ENCODE peak calls at places on chromosomes 12 and 14, in nine cellular contexts. P, Y, O, J, I, R, U, S and Z are unnamed samples. For H3K4me1, the result is how much of the 10 kb centered on the place peaks cover.

GRCh38 chr12:57241556-57242310 is 9.3 kb downstream of the STAC3 start:
- DNase-seq in U (no peak), R (no peak), P (no peak), I (peak), Y (no peak), J (peak), S (no peak), O (no peak), Z (peak)

GRCh38 chr14:31965735-31966598 is 111.1 kb upstream of the ARHGAP5 start:
- DNase-seq in O (no peak), S (no peak), R (no peak), U (no peak), P (no peak), I (no peak), Y (no peak), J (no peak), Z (no peak)

GRCh38 chr14:40119765-40120164 is 687.5 kb upstream of the FBXO33 start:
- DNase-seq in R (no peak), J (no peak), O (no peak), Y (no peak), U (no peak), I (no peak), S (no peak), P (no peak), Z (no peak)

GRCh38 chr12:11863478-11863906 is 207.2 kb upstream of the BCL2L14 start:
- DNase-seq in U (no peak), J (no peak), S (no peak), I (no peak), Y (no peak), R (no peak), O (peak), P (no peak), Z (peak)

GRCh38 chr12:97716356-97716755 is 253.8 kb downstream of the RMST start:
- DNase-seq in O (no peak), U (no peak), J (peak), I (peak), P (no peak), S (peak), R (no peak), Y (no peak), Z (no peak)

GRCh38 chr12:42039146-42039545 is 105.5 kb downstream of the GXYLT1 start:
- DNase-seq in O (peak), I (peak), R (no peak), Y (no peak), J (no peak), P (no peak), U (no peak), S (no peak), Z (no peak)

GRCh38 chr14:57657487-57657886 is 163.8 kb upstream of the CCDC198 start:
- DNase-seq in U (no peak), J (no peak), P (no peak), O (no peak), I (no peak), S (no peak), Y (no peak), R (no peak), Z (no peak)

GRCh38 chr12:119375619-119376018 is 41.1 kb downstream of the CCDC60 start:
- DNase-seq in U (no peak), O (no peak), R (no peak), J (no peak), P (no peak), I (no peak), Y (no peak), S (no peak), Z (peak)

GRCh38 chr12:58703911-58704310 is 216.4 kb downstream of the LRIG3 start:
- DNase-seq in U (no peak), R (no peak), I (no peak), J (no peak), S (no peak), O (no peak), P (no peak), Y (no peak), Z (no peak)

GRCh38 chr14:78725086-78725485 is 554.9 kb downstream of the NRXN3 start:
- DNase-seq in I (peak), S (no peak), Y (no peak), U (no peak), O (no peak), R (no peak), P (no peak), J (no peak), Z (no peak)

GRCh38 chr12:87140257-87140656 is 884.1 kb upstream of the MGAT4C start:
- DNase-seq in R (no peak), S (no peak), J (no peak), I (no peak), P (no peak), Y (no peak), O (no peak), U (no peak), Z (no peak)

GRCh38 chr12:109736552-109737108 is 23.0 kb downstream of the FAM222A start:
- DNase-seq in J (peak), S (peak), U (no peak), I (peak), P (no peak), O (peak), R (no peak), Y (no peak), Z (peak)

GRCh38 chr12:2348477-2348852 is 295.7 kb downstream of the CACNA1C start:
- DNase-seq in I (no peak), P (no peak), J (no peak), U (no peak), R (no peak), Y (no peak), O (no peak), S (no peak), Z (no peak)

GRCh38 chr12:124664395-124665111 is 97.1 kb upstream of the NCOR2 start:
- DNase-seq in J (no peak), R (no peak), P (no peak), S (no peak), U (no peak), O (no peak), I (no peak), Y (no peak), Z (no peak)

GRCh38 chr14:73462815-73463214 is 4.5 kb upstream of the NUMB start:
- DNase-seq in P (no peak), S (no peak), I (no peak), O (peak), R (no peak), Y (no peak), J (no peak), U (no peak), Z (no peak)

GRCh38 chr14:73458219-73458976 is at the start of gene NUMB:
- DNase-seq in P (peak), I (peak), O (peak), U (peak), S (peak), R (peak), J (peak), Y (peak), Z (peak)

GRCh38 chr14:73461478-73462077 is 3.2 kb upstream of the NUMB start:
- DNase-seq in O (peak), I (no peak), U (no peak), S (no peak), R (no peak), P (no peak), Y (no peak), J (no peak), Z (no peak)

GRCh38 chr14:73462078-73462715 is 3.9 kb upstream of the NUMB start:
- DNase-seq in S (peak), I (no peak), J (no peak), O (peak), U (peak), Y (peak), R (no peak), P (peak), Z (peak)

DNA sequence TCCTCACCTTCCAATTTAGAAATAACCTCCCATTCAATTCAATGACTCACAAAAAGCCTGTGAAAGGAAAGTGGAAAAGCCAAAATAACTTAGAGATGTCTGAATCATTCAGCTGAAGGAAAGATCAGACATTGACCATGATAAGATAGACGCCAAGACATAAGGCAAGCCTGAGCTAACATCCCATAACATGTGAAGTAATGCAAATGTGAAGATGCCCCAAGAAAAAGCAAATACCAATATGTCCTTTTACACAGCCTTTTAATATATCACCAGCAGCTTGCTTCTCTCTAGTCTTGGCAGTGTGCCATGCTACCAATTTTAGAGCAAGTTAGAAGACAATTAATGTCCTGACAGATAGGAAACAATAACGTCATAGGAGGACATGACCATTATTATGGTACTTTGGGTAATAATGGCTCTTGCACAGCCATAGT is 2.4 kb upstream of the NUMB start:
- DNase-seq in J (peak), P (no peak), Y (no peak), I (no peak), O (peak), R (no peak), S (no peak), U (no peak), Z (no peak)
- H3K27ac ChIP-seq in J (no peak), P (no peak), Y (peak), I (no peak), O (peak), R (no peak), S (no peak), U (no peak), Z (no peak)

GRCh38 chr14:67411375-67411774 is 590 bp downstream of the PLEK2 start:
- DNase-seq in P (no peak), U (no peak), I (no peak), Y (no peak), R (no peak), S (no peak), O (no peak), J (no peak), Z (no peak)
- H3K4me3 ChIP-seq in P (peak), U (peak), I (peak), Y (peak), R (peak), S (no peak), O (no peak), J (no peak), Z (peak)

GRCh38 chr12:16668198-16668597 is 62.2 kb upstream of the LMO3 start:
- DNase-seq in S (peak), Y (no peak), J (no peak), I (peak), R (no peak), P (no peak), U (no peak), O (no peak), Z (no peak)

GRCh38 chr12:16675438-16675837 is 69.5 kb upstream of the LMO3 start:
- DNase-seq in Y (no peak), S (no peak), U (no peak), R (no peak), O (no peak), I (no peak), P (no peak), J (no peak), Z (no peak)

GRCh38 chr12:16674885-16675284 is 68.9 kb upstream of the LMO3 start:
- DNase-seq in I (no peak), P (no peak), Y (no peak), R (no peak), U (no peak), J (no peak), S (no peak), O (no peak), Z (no peak)

GRCh38 chr12:16669756-16670155 is 63.8 kb upstream of the LMO3 start:
- DNase-seq in Y (no peak), R (no peak), I (no peak), U (no peak), S (no peak), P (no peak), J (no peak), O (no peak), Z (no peak)

GRCh38 chr12:16670456-16671050 is 64.6 kb upstream of the LMO3 start:
- DNase-seq in Y (no peak), O (no peak), J (no peak), S (no peak), R (no peak), I (no peak), U (no peak), P (no peak), Z (no peak)
- H3K4me1 ChIP-seq in Y (under half), O (under half), J (under half), S (under half), R (under half), I (under half), U (under half), P (under half), Z (under half)

DNA sequence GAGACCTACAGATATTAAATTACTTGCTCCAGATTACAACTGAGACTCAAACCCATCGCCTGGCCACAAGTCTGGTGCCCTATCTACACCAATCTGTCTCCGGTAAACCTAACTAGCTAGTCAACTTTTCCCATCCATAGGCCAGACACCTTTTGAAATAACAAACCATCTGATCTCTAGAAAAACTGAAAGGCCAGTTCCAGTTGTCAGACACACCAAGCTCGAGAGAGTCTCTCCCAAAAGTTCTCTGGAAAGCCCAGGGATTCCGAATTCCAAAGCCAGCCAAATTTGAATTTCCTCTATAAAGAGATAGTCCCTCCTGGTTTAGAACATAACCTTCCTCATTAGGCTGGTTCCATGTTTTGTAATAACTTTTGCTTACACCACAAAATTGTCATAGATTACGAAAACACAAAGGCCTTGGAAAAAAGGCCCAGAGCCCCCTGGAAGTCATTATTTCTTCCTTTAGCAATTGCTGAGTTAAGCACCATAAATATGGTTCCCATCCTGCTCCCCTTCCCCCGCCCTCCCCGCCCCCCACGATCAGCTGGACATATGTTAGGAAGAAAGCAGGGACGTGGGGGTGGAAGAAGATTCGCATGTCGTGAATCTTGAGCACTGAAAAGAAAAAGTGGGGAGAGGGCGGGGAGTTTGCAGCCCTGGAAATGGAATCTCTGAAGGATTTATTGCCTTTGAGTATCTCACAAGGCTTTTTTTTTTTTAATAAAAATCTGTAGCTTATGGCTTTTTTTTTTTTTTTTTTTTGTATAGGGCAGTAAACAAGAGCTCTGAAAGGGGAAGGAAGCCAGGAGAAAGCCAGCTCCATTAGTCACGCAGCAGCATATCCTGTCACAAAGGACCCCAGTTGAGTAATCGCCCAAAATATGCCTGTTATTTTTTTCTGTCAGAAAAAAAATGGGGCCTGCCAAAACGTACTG is 110.4 kb downstream of the ZFP36L1 start:
- DNase-seq in O (peak), S (no peak), I (no peak), J (peak), U (no peak), R (no peak), P (peak), Y (peak), Z (peak)
- H3K27ac ChIP-seq in O (peak), S (no peak), I (no peak), J (peak), U (peak), R (no peak), P (peak), Y (peak), Z (peak)

DNA sequence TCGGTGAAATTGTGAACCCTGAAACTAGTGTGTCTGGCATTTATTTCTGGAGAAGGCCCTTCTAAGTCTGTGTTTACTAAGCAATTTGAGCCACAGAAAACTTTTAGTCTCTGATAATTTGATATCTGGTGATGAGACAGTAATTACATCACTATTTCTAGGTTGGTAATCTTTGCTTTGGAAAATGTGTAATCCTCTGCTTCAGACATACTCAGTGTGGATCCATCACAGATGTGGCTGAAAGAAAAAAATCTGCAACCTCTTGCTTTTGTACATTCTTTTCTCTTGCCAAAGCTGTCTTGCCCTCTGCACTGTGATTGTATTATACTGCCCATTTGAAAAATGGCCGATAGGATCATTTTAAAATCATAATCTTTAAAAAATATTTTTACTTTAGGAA is 78.1 kb downstream of the PELI2 start:
- DNase-seq in P (no peak), R (no peak), J (no peak), S (no peak), I (no peak), U (no peak), Y (no peak), O (no peak), Z (no peak)
- H3K4me3 ChIP-seq in P (no peak), R (no peak), J (no peak), S (no peak), I (no peak), U (no peak), Y (no peak), O (no peak), Z (no peak)

DNA sequence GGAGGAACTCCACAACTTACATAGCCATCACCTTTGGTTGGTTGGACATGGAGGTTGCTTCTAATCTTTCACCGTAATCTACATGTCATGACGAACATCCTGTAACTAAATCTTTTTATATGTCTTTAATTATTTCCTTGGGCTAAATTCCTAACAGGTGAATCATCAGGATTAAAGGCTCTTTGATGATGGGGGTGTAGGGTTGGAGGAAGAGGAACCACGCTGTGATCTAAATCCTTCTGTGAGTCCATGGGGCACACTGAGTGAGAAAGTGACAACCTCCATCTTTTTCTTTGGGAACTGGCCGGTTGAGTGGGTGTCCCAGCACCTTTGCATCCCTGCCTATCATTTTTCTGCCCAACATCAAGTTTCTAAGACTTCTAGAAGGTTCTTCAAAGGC is 31.1 kb upstream of the MAP1LC3B2 start:
- DNase-seq in U (no peak), S (no peak), O (peak), J (no peak), P (no peak), I (no peak), Y (no peak), R (no peak), Z (no peak)
- H3K4me1 ChIP-seq in U (under half), S (under half), O (under half), J (under half), P (under half), I (under half), Y (under half), R (under half), Z (under half)

GRCh38 chr14:103404920-103405319 is 19.7 kb downstream of the MARK3 start:
- DNase-seq in R (no peak), J (no peak), Y (no peak), U (no peak), P (peak), I (no peak), O (peak), S (no peak), Z (no peak)
- H3K27ac ChIP-seq in R (no peak), J (no peak), Y (no peak), U (no peak), P (peak), I (no peak), O (no peak), S (no peak), Z (no peak)